ENCODE peak calls at places on chromosomes 7 and 10, in six cellular contexts. G is neuronal stem cell, J is IMR-90, B is H1, K is mesenchymal stem cell, V is trophoblast cell. X is an unnamed sample.

GRCh38 chr7:4100691-4101090 is 581.4 kb upstream of the FOXK1 start:
- DNase-seq in G (no peak), J (no peak), B (no peak), K (no peak), V (no peak), X (no peak)

GRCh38 chr7:143384148-143384547 is 3.0 kb downstream of the ZYX start:
- DNase-seq in G (no peak), J (peak; percentile 59), B (no peak), K (peak; percentile 70), V (no peak), X (no peak)

GRCh38 chr7:147700702-147701101 is 889.9 kb upstream of the C7orf33 start:
- DNase-seq in G (no peak), J (no peak), B (no peak), K (no peak), V (no peak), X (no peak)

GRCh38 chr7:151088856-151089699 is 2.8 kb downstream of the AGAP3 start:
- DNase-seq in G (peak; percentile 58), J (peak; percentile 76), B (no peak), K (peak; percentile 98), V (no peak), X (no peak)

GRCh38 chr7:533266-533665 is 13.6 kb upstream of the PDGFA start:
- DNase-seq in G (no peak), J (no peak), B (no peak), K (no peak), V (no peak), X (no peak)

GRCh38 chr10:63720072-63720537 is 198.9 kb downstream of the REEP3 start:
- DNase-seq in G (peak; percentile 52), J (peak; percentile 45), B (no peak), K (peak; percentile 49), V (peak; percentile 27), X (peak; percentile 57)

GRCh38 chr7:16993543-16993942 is 111.8 kb upstream of the AGR3 start:
- DNase-seq in G (no peak), J (no peak), B (no peak), K (no peak), V (peak; percentile 42), X (no peak)

GRCh38 chr7:2087744-2088143 is 145.0 kb downstream of the MAD1L1 start:
- DNase-seq in G (no peak), J (no peak), B (no peak), K (no peak), V (no peak), X (no peak)

GRCh38 chr7:141513720-141514119 is 37.5 kb upstream of the AGK start:
- DNase-seq in G (no peak), J (no peak), B (no peak), K (no peak), V (no peak), X (no peak)

GRCh38 chr10:99374526-99374925 is 45.4 kb downstream of the CNNM1 start:
- DNase-seq in G (no peak), J (no peak), B (no peak), K (no peak), V (no peak), X (no peak)

GRCh38 chr7:112853429-112853828 is 63.2 kb upstream of the TMEM168 start:
- DNase-seq in G (no peak), J (no peak), B (no peak), K (no peak), V (no peak), X (no peak)

GRCh38 chr7:51029586-51030230 is 247.0 kb upstream of the GRB10 start:
- DNase-seq in G (no peak), J (peak; percentile 92), B (no peak), K (peak; percentile 84), V (peak; percentile 72), X (no peak)

GRCh38 chr7:101170617-101171441 is 5.5 kb upstream of the VGF start:
- DNase-seq in G (no peak), J (no peak), B (no peak), K (no peak), V (no peak), X (peak; percentile 30)

GRCh38 chr10:1467450-1467849 is 269.9 kb downstream of the ADARB2 start:
- DNase-seq in G (no peak), J (no peak), B (no peak), K (no peak), V (no peak), X (no peak)

GRCh38 chr10:102227050-102227449 is 951 bp downstream of the ELOVL3 start:
- DNase-seq in G (no peak), J (peak; percentile 49), B (no peak), K (peak; percentile 82), V (peak; percentile 78), X (no peak)

GRCh38 chr7:17520941-17521340 is 222.5 kb downstream of the AHR start:
- DNase-seq in G (no peak), J (peak; percentile 49), B (no peak), K (no peak), V (no peak), X (no peak)

GRCh38 chr10:16583382-16583781 is 61.7 kb upstream of the C1QL3 start:
- DNase-seq in G (no peak), J (no peak), B (no peak), K (no peak), V (no peak), X (no peak)

GRCh38 chr7:105826143-105826542 is 50.3 kb downstream of the ATXN7L1 start:
- DNase-seq in G (no peak), J (peak; percentile 34), B (no peak), K (peak; percentile 35), V (no peak), X (no peak)

GRCh38 chr7:67636363-67637355 is 640.0 kb downstream of the TYW1 start:
- DNase-seq in G (no peak), J (no peak), B (no peak), K (no peak), V (no peak), X (peak; percentile 43)

GRCh38 chr10:35363587-35363986 is 27.3 kb downstream of the CCNY start:
- DNase-seq in G (no peak), J (no peak), B (no peak), K (no peak), V (no peak), X (no peak)

GRCh38 chr10:71433983-71434744 is 37.4 kb downstream of the CDH23 start:
- DNase-seq in G (no peak), J (no peak), B (no peak), K (no peak), V (no peak), X (peak; percentile 22)

GRCh38 chr10:13003004-13003403 is 1.5 kb upstream of the CCDC3 start:
- DNase-seq in G (no peak), J (peak; percentile 48), B (no peak), K (no peak), V (no peak), X (no peak)

GRCh38 chr7:93203496-93203895 is 22.8 kb downstream of the HEPACAM2 start:
- DNase-seq in G (no peak), J (no peak), B (no peak), K (no peak), V (no peak), X (no peak)

GRCh38 chr7:13540429-13540828 is 449.0 kb downstream of the ETV1 start:
- DNase-seq in G (no peak), J (peak; percentile 81), B (no peak), K (peak; percentile 83), V (no peak), X (no peak)

GRCh38 chr10:126867567-126868365 is 37.5 kb upstream of the DOCK1 start:
- DNase-seq in G (no peak), J (peak; percentile 79), B (no peak), K (no peak), V (no peak), X (no peak)

GRCh38 chr7:33692956-33693355 is 212.4 kb upstream of the BMPER start:
- DNase-seq in G (no peak), J (peak; percentile 84), B (no peak), K (no peak), V (no peak), X (no peak)

GRCh38 chr10:44316187-44316921 is 68.5 kb downstream of the CXCL12 start:
- DNase-seq in G (no peak), J (no peak), B (peak; percentile 53), K (no peak), V (peak; percentile 72), X (peak; percentile 96)

GRCh38 chr10:133020193-133020817 is 67.4 kb upstream of the ADGRA1 start:
- DNase-seq in G (no peak), J (no peak), B (no peak), K (no peak), V (no peak), X (no peak)

GRCh38 chr7:36406156-36406555 is 16.5 kb downstream of the ANLN start:
- DNase-seq in G (no peak), J (no peak), B (peak; percentile 9), K (no peak), V (no peak), X (peak; percentile 41)

GRCh38 chr10:94286898-94287297 is 75.8 kb downstream of the NOC3L start:
- DNase-seq in G (no peak), J (peak; percentile 28), B (no peak), K (no peak), V (no peak), X (no peak)

GRCh38 chr10:67884313-67884841 is at the start of gene SIRT1:
- DNase-seq in G (peak; percentile 95), J (peak; percentile 90), B (peak; percentile 88), K (peak; percentile 96), V (peak; percentile 91), X (peak; percentile 97)
- H4K8ac ChIP-seq in G (no peak within 1 kb of the TSS), J (peak within 1 kb of the TSS; percentile 23), B (peak within 1 kb of the TSS; percentile 93), K (peak within 1 kb of the TSS; percentile 92), V (peak within 1 kb of the TSS; percentile 69), X (no peak within 1 kb of the TSS)

GRCh38 chr7:48087349-48087748 is 1.7 kb upstream of the UPP1 start:
- DNase-seq in G (no peak), J (peak; percentile 86), B (no peak), K (peak; percentile 85), V (peak; percentile 18), X (no peak)
- H3K9me3 ChIP-seq in G (no peaks in the 10 kb centered on the region), J (no peaks in the 10 kb centered on the region), B (no peaks in the 10 kb centered on the region), K (no peaks in the 10 kb centered on the region), V (no peaks in the 10 kb centered on the region), X (no peaks in the 10 kb centered on the region)

GRCh38 chr7:146002008-146002407 is 114.6 kb upstream of the CNTNAP2 start:
- DNase-seq in G (no peak), J (no peak), B (no peak), K (no peak), V (no peak), X (no peak)

GRCh38 chr7:146004805-146005204 is 111.8 kb upstream of the CNTNAP2 start:
- DNase-seq in G (no peak), J (no peak), B (no peak), K (no peak), V (no peak), X (no peak)

GRCh38 chr7:146002431-146003078 is 114.0 kb upstream of the CNTNAP2 start:
- DNase-seq in G (no peak), J (no peak), B (no peak), K (peak; percentile 3), V (no peak), X (no peak)

DNA sequence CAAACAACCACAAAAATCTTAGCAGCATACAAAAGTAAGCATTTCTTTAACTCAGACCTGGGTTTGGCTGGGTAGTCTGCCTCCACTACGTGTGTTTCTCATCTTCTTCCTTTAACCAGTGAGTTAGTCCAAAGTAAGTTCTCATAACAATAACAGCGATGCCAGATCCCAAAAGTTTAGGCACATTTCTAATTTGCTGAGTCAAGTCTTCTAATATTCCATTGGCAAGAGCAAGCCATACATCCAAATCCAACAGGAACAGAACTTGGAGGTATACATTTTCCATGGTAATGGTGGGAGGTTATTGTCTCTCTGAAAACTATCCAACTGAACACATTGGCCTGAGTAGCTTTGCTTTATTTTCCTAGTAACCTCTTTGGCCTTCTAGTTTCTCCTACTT is 115.7 kb upstream of the CNTNAP2 start:
- DNase-seq in G (no peak), J (no peak), B (no peak), K (no peak), V (no peak), X (no peak)
- H4K8ac ChIP-seq in G (no peak overlapping the region), J (no peak overlapping the region), B (no peak overlapping the region), K (no peak overlapping the region), V (no peak overlapping the region), X (no peak overlapping the region)

GRCh38 chr7:15753834-15754600 is 67.5 kb upstream of the MEOX2 start:
- DNase-seq in G (no peak), J (no peak), B (no peak), K (no peak), V (no peak), X (no peak)
- H3K9me3 ChIP-seq in G (no peaks in the 10 kb centered on the region), J (no peaks in the 10 kb centered on the region), B (no peaks in the 10 kb centered on the region), K (peaks cover 3% of the 10 kb centered on the region), V (no peaks in the 10 kb centered on the region), X (no peaks in the 10 kb centered on the region)